ENCODE peak calls at places on chromosomes 2 and 18, in five cellular contexts. I is BE2C, F is thyroid gland, U is HCT116, V is PC-3. Z is an unnamed sample.

GRCh38 chr2:127657232-127657595 is 11.3 kb downstream of the GPR17 start:
- DNase-seq in I (no peak), F (no peak), U (no peak), V (no peak), Z (no peak)

GRCh38 chr2:241773511-241774418 is 2.9 kb upstream of the GAL3ST2 start:
- DNase-seq in I (no peak), F (no peak), U (no peak), V (no peak), Z (no peak)

GRCh38 chr2:84458436-84459027 is 548 bp downstream of the SUCLG1 start:
- DNase-seq in I (peak), F (peak), U (no peak), V (no peak), Z (no peak)

GRCh38 chr18:4750392-4751346 is 295.6 kb upstream of the DLGAP1 start:
- DNase-seq in I (no peak), F (no peak), U (no peak), V (no peak), Z (no peak)

GRCh38 chr2:128623776-128624424 is 305.2 kb upstream of the HS6ST1 start:
- DNase-seq in I (no peak), F (no peak), U (no peak), V (peak), Z (peak)

GRCh38 chr2:230067990-230068657 is 600 bp downstream of the SLC16A14 start:
- DNase-seq in I (peak), F (peak), U (no peak), V (peak), Z (peak)

GRCh38 chr2:29469961-29470360 is 354.7 kb downstream of the CLIP4 start:
- DNase-seq in I (no peak), F (no peak), U (no peak), V (no peak), Z (no peak)

GRCh38 chr2:199207011-199207410 is 250.7 kb downstream of the SATB2 start:
- DNase-seq in I (no peak), F (no peak), U (no peak), V (no peak), Z (no peak)

GRCh38 chr18:30957086-30957485 is 85.5 kb downstream of the DSC3 start:
- DNase-seq in I (no peak), F (no peak), U (no peak), V (peak), Z (no peak)

GRCh38 chr2:199424160-199424559 is 33.6 kb downstream of the SATB2 start:
- DNase-seq in I (no peak), F (no peak), U (no peak), V (no peak), Z (no peak)

GRCh38 chr2:235495373-235496238 is 1.8 kb downstream of the AGAP1 start:
- DNase-seq in I (no peak), F (peak), U (no peak), V (peak), Z (no peak)

GRCh38 chr18:46402396-46402795 is 254.6 kb downstream of the LOXHD1 start:
- DNase-seq in I (no peak), F (no peak), U (no peak), V (no peak), Z (no peak)

GRCh38 chr18:34729264-34729663 is 19.2 kb downstream of the DTNA start:
- DNase-seq in I (no peak), F (peak), U (peak), V (peak), Z (no peak)

GRCh38 chr18:53422896-53423295 is 801.6 kb downstream of the MBD2 start:
- DNase-seq in I (no peak), F (no peak), U (no peak), V (no peak), Z (no peak)

GRCh38 chr2:237205111-237205541 is 119.4 kb downstream of the COPS8 start:
- DNase-seq in I (no peak), F (no peak), U (no peak), V (no peak), Z (no peak)

GRCh38 chr2:71455011-71455740 is 1.8 kb downstream of the DYSF start:
- DNase-seq in I (no peak), F (no peak), U (no peak), V (no peak), Z (no peak)

GRCh38 chr2:46257476-46257875 is 39.7 kb upstream of the EPAS1 start:
- DNase-seq in I (no peak), F (no peak), U (no peak), V (no peak), Z (no peak)

GRCh38 chr2:233081232-233081730 is 21.1 kb downstream of the INPP5D start:
- DNase-seq in I (no peak), F (no peak), U (no peak), V (no peak), Z (no peak)

GRCh38 chr2:1804251-1804855 is 60.0 kb upstream of the PXDN start:
- DNase-seq in I (no peak), F (peak), U (no peak), V (no peak), Z (no peak)

GRCh38 chr2:38180754-38181153 is 104.8 kb upstream of the CYP1B1 start:
- DNase-seq in I (no peak), F (no peak), U (no peak), V (no peak), Z (no peak)

GRCh38 chr2:191701696-191702095 is 23.8 kb downstream of the NABP1 start:
- DNase-seq in I (no peak), F (no peak), U (no peak), V (no peak), Z (no peak)

GRCh38 chr2:135546432-135546831 is 15.1 kb downstream of the R3HDM1 start:
- DNase-seq in I (no peak), F (no peak), U (no peak), V (no peak), Z (no peak)

GRCh38 chr2:199685669-199686068 is 165.3 kb downstream of the FTCDNL1 start:
- DNase-seq in I (no peak), F (no peak), U (no peak), V (no peak), Z (no peak)

GRCh38 chr2:74763962-74764428 is 69.9 kb upstream of the HK2 start:
- DNase-seq in I (no peak), F (no peak), U (no peak), V (no peak), Z (no peak)

GRCh38 chr2:139773720-139774277 is 993.6 kb upstream of the NXPH2 start:
- DNase-seq in I (no peak), F (no peak), U (no peak), V (peak), Z (no peak)

GRCh38 chr18:59566507-59566906 is 130.7 kb downstream of the CCBE1 start:
- DNase-seq in I (no peak), F (no peak), U (no peak), V (no peak), Z (no peak)

GRCh38 chr2:175576875-175577274 is 395.4 kb upstream of the ATP5MC3 start:
- DNase-seq in I (peak), F (no peak), U (no peak), V (no peak), Z (no peak)

GRCh38 chr2:136319227-136319626 is 201.3 kb upstream of the CXCR4 start:
- DNase-seq in I (no peak), F (no peak), U (no peak), V (no peak), Z (no peak)

GRCh38 chr2:134261398-134262131 is 7.7 kb downstream of the MGAT5 start:
- DNase-seq in I (no peak), F (no peak), U (no peak), V (no peak), Z (no peak)

GRCh38 chr2:161049571-161049970 is 110.7 kb upstream of the TANK start:
- DNase-seq in I (no peak), F (no peak), U (no peak), V (no peak), Z (no peak)

GRCh38 chr2:240172071-240172895 is 31.8 kb upstream of the OTOS start:
- DNase-seq in I (no peak), F (no peak), U (no peak), V (no peak), Z (no peak)

GRCh38 chr18:23135679-23136325 is 517 bp downstream of the CABLES1 start:
- DNase-seq in I (peak), F (peak), U (no peak), V (peak), Z (no peak)

DNA sequence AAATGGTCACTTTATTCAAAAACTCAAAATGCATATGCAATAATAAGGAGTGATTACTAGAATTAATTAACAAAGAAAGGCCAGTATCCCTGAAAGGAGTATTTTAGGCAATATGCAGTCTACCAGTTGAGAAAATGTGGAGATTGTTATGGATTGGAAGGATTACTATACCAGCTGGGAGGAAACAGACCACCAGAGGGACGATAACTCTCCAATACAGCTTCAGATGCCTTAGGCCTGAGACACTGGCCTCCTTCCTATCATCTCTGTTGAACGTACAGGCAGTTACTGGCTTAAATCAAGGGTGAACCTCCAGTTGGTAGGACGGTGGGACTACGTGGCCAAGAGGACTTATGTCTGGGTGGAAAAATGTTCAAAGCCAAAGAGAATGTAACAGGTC is 336.4 kb upstream of the EPHA4 start:
- DNase-seq in I (no peak), F (no peak), U (no peak), V (no peak), Z (no peak)
- TF ChIP-seq CTCF in I (no peak), F (no peak), U (no peak), V (no peak), Z (no peak)

DNA sequence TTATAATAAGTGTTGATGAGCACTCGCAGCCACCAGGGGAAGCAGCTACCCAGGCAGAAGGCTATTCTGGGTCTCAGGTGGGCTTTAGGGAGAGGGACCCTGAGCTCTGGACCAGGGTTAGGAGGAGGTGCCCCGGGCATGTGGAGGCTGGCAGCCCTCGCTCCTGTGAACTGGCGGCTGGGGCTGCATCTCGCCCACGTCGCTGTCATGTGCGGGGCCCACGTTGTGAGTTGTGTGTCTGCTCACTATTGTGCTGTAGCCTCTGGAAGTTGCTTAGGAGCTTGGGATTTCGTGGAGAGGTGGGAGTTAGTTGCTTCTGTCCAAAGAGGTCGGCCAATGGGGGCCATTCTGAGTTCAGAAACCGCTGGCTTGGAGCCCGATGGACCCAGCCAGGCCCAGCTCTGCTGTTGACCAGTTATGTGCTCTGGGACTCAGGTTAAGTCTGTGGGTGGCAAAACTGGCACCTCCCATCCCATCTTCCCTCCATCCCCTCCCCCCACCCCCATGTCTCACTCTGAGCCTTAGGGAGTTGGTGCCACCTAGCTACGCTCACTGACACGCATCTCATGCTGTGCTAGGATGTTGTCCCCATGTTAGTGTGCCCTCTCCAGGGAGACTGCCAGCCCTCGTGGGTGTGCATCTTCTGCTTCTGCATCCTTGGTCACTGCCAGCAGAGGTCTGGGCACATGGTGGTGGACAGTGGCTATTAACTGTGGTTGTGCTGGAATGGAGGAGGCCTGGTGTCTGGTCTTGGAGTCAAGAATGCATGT is 18.5 kb downstream of the RRM2 start:
- DNase-seq in I (no peak), F (no peak), U (no peak), V (no peak), Z (no peak)
- TF ChIP-seq CTCF in I (no peak), F (no peak), U (no peak), V (peak), Z (no peak)

GRCh38 chr18:54626779-54627178 is 35.7 kb downstream of the DYNAP start:
- DNase-seq in I (no peak), F (no peak), U (no peak), V (no peak), Z (no peak)
- TF ChIP-seq CTCF in I (no peak), F (no peak), U (no peak), V (no peak), Z (no peak)

DNA sequence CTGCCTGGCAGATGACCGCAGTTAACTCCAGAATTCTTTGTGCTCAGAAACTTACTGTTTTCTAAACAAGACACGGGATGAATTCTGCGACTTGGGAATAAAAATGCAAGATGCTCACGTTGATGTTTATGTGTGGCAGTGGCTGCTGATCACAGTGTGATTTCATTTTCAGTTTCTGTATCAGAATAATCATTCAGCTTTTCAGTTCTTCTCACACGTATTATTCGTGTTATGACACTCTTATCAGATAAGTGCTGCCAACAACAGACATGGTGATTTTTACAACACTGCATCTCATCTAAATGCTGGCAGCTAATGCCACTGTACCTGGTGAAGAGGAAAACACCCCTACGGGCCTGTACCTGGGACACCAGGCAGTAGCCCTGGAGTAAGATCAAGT is 272.9 kb upstream of the REV1 start:
- DNase-seq in I (no peak), F (no peak), U (no peak), V (no peak), Z (no peak)
- TF ChIP-seq CTCF in I (no peak), F (no peak), U (no peak), V (no peak), Z (no peak)